ENCODE peak calls at places on chromosome 14, in ten cellular contexts. E is memory B cell; Q is A549; D is stomach; P is NB4; C is T1000; F is NCI-H69; Y is kidney glomerular epithelial cell; L is mucosa of descending colon; G is stimulated activated CD4-positive, alpha-beta T cell treated with anti-CD3 and anti-CD28 coated beads, Interleukin-2, amount 100 ng/mL, for 48 hours. K is an unnamed sample.
A peak's percentile ranks its signal among the peaks of the same experiment; 100 is the strongest.

GRCh38 chr14:76376409-76376877 is 506 bp downstream of the ESRRB start:
- DNase-seq in Q (no peak), G (no peak), L (no peak), P (no peak), Y (no peak), C (no peak), D (no peak), E (no peak), F (no peak), K (no peak)

GRCh38 chr14:46322076-46322475 is 329.5 kb downstream of the RPL10L start:
- DNase-seq in E (no peak), Q (no peak), D (no peak), L (no peak), F (no peak), G (no peak), Y (no peak), C (no peak), P (no peak), K (no peak)

GRCh38 chr14:102655154-102655553 is 62.7 kb downstream of the RCOR1 start:
- DNase-seq in F (no peak), D (no peak), C (no peak), E (no peak), Q (peak; percentile 30), P (no peak), L (no peak), G (no peak), Y (peak; percentile 71), K (no peak)

GRCh38 chr14:95915326-95915725 is 38.7 kb downstream of the TUNAR start:
- DNase-seq in C (no peak), G (no peak), E (no peak), P (no peak), D (no peak), Q (no peak), F (peak; percentile 81), Y (no peak), L (no peak), K (no peak)

GRCh38 chr14:32477406-32477805 is 148.3 kb downstream of the AKAP6 start:
- DNase-seq in C (no peak), G (no peak), P (no peak), Q (no peak), E (no peak), D (no peak), Y (no peak), L (no peak), F (no peak), K (no peak)

GRCh38 chr14:68282479-68283377 is 463.1 kb downstream of the RAD51B start:
- DNase-seq in E (no peak), Q (no peak), P (no peak), L (no peak), D (no peak), G (no peak), Y (no peak), C (no peak), F (no peak), K (no peak)

GRCh38 chr14:87745507-87746118 is 247.4 kb downstream of the GALC start:
- DNase-seq in F (peak; percentile 57), C (no peak), Q (peak; percentile 12), P (peak; percentile 53), E (no peak), Y (peak; percentile 47), D (no peak), L (no peak), G (no peak), K (no peak)

GRCh38 chr14:101475468-101476257 is 85.6 kb upstream of the DIO3 start:
- DNase-seq in P (peak; percentile 76), Y (peak; percentile 45), L (no peak), E (no peak), F (no peak), D (peak; percentile 23), Q (peak; percentile 72), G (no peak), C (peak; percentile 69), K (peak; percentile 29)

GRCh38 chr14:99094901-99095300 is 177.1 kb downstream of the BCL11B start:
- DNase-seq in L (no peak), E (no peak), Y (no peak), G (no peak), C (no peak), P (no peak), Q (no peak), F (no peak), D (no peak), K (no peak)

K was measured in colonic mucosa.